ENCODE peak calls at places on chromosomes 5 and 9, in six cellular contexts. A, I, Y, N, B and F are unnamed samples.

GRCh38 chr9:109471475-109471874 is 26.6 kb downstream of the PTPN3 start:
- DNase-seq in B (no peak), N (no peak), I (no peak), Y (no peak), A (no peak), F (no peak)

GRCh38 chr9:6305954-6306563 is 22.1 kb upstream of the TPD52L3 start:
- DNase-seq in A (peak), N (no peak), B (peak), I (peak), Y (no peak), F (no peak)

GRCh38 chr5:11912-12311 is 80.1 kb upstream of the PLEKHG4B start:
- DNase-seq in A (no peak), B (no peak), Y (no peak), N (no peak), I (no peak), F (no peak)

GRCh38 chr9:101376117-101376866 is 8.5 kb downstream of the BAAT start:
- DNase-seq in N (no peak), A (no peak), I (peak), Y (no peak), B (no peak), F (no peak)

GRCh38 chr9:34224349-34224748 is 45.5 kb downstream of the UBAP1 start:
- DNase-seq in N (no peak), B (no peak), A (no peak), I (no peak), Y (no peak), F (no peak)

GRCh38 chr9:137064027-137064879 is 6.1 kb downstream of the SAPCD2 start:
- DNase-seq in Y (peak), A (peak), N (peak), B (peak), I (no peak), F (peak)

GRCh38 chr5:125603321-125603720 is 819.9 kb upstream of the GRAMD2B start:
- DNase-seq in B (no peak), A (no peak), I (peak), N (no peak), Y (no peak), F (no peak)

GRCh38 chr5:177036443-177036842 is 13.9 kb downstream of the ZNF346 start:
- DNase-seq in Y (no peak), I (no peak), N (no peak), A (no peak), B (no peak), F (no peak)

GRCh38 chr9:80811003-80811402 is 878.3 kb downstream of the TLE1 start:
- DNase-seq in I (peak), Y (no peak), A (no peak), B (no peak), N (no peak), F (no peak)

GRCh38 chr9:123684393-123685149 is 245.4 kb downstream of the DENND1A start:
- DNase-seq in N (no peak), B (no peak), A (no peak), I (no peak), Y (no peak), F (no peak)

GRCh38 chr5:10607666-10608442 is 44.0 kb downstream of the ANKRD33B start:
- DNase-seq in B (peak), I (no peak), Y (peak), N (peak), A (no peak), F (no peak)

GRCh38 chr9:19471737-19472648 is 63.2 kb downstream of the ACER2 start:
- DNase-seq in B (peak), I (peak), N (peak), A (peak), Y (peak), F (no peak)

GRCh38 chr5:139764250-139764791 is 31.3 kb upstream of the PSD2 start:
- DNase-seq in N (no peak), Y (no peak), I (no peak), B (no peak), A (peak), F (peak)

GRCh38 chr5:178993955-178994579 is 1.1 kb downstream of the GRM6 start:
- DNase-seq in A (no peak), N (no peak), I (no peak), Y (peak), B (no peak), F (no peak)

GRCh38 chr5:179536676-179537075 is 13.7 kb upstream of the RUFY1 start:
- DNase-seq in I (no peak), B (no peak), A (no peak), N (no peak), Y (no peak), F (no peak)

GRCh38 chr5:2153350-2153749 is 270.6 kb upstream of the IRX4 start:
- DNase-seq in Y (no peak), A (no peak), N (no peak), I (no peak), B (no peak), F (no peak)

GRCh38 chr5:109450129-109450877 is 40.5 kb upstream of the PJA2 start:
- DNase-seq in Y (no peak), I (no peak), A (no peak), N (no peak), B (no peak), F (no peak)

GRCh38 chr5:72999916-73000315 is 44.1 kb downstream of the FCHO2 start:
- DNase-seq in Y (no peak), N (no peak), A (no peak), I (no peak), B (no peak), F (no peak)

GRCh38 chr5:74199005-74199404 is 441.5 kb downstream of the ENC1 start:
- DNase-seq in N (no peak), A (no peak), Y (no peak), B (no peak), I (no peak), F (no peak)

GRCh38 chr5:153641183-153641688 is 150.8 kb downstream of the GRIA1 start:
- DNase-seq in B (peak), A (no peak), I (no peak), Y (no peak), N (no peak), F (no peak)

GRCh38 chr5:32989815-32990214 is 278.7 kb downstream of the NPR3 start:
- DNase-seq in I (peak), Y (no peak), B (no peak), A (no peak), N (no peak), F (no peak)

GRCh38 chr5:57863661-57864060 is 381.1 kb upstream of the ACTBL2 start:
- DNase-seq in A (no peak), B (no peak), I (no peak), Y (no peak), N (no peak), F (no peak)